ENCODE peak calls at places on chromosomes 4 and X, in eight cellular contexts. P is activated naive CD4-positive, alpha-beta T cell treated with anti-CD3 and anti-CD28 coated beads for 36 hours; I is NCI-H2081; K is WERI-Rb-1; S is neural progenitor cell; R is foreskin fibroblast; C is GM03348; E is NCI-H510A treated with DMSO at 0.1 percent for 48 hours. X is an unnamed sample.

GRCh38 chr4:5451243-5451642 is 257.1 kb downstream of the EVC2 start:
- DNase-seq in E (no peak), P (no peak), S (no peak), I (no peak), C (no peak), K (no peak), R (no peak), X (no peak)

GRCh38 chrX:39903343-39903742 is 194.4 kb downstream of the BCOR start:
- DNase-seq in K (no peak), E (no peak), I (no peak), C (peak), S (no peak), R (peak), P (no peak), X (no peak)

GRCh38 chrX:130097507-130098201 is 12.6 kb downstream of the ELF4 start:
- DNase-seq in P (peak), S (no peak), E (peak), C (no peak), K (peak), I (no peak), R (no peak), X (peak)

GRCh38 chr4:76905521-76905920 is 7.6 kb upstream of the SOWAHB start:
- DNase-seq in S (no peak), I (no peak), C (peak), P (no peak), R (peak), K (no peak), E (no peak), X (no peak)

GRCh38 chrX:115894087-115894486 is 276.5 kb upstream of the AGTR2 start:
- DNase-seq in E (peak), I (peak), S (peak), C (no peak), P (no peak), K (peak), R (no peak), X (peak)

GRCh38 chr4:124955476-124955875 is 242.9 kb upstream of the ANKRD50 start:
- DNase-seq in C (no peak), I (no peak), R (no peak), S (no peak), E (no peak), K (no peak), P (no peak), X (no peak)

GRCh38 chrX:110563276-110563675 is 204.6 kb downstream of the RTL9 start:
- DNase-seq in C (peak), I (no peak), K (no peak), R (peak), S (no peak), E (no peak), P (no peak), X (no peak)

GRCh38 chr4:15778742-15779231 is 659 bp downstream of the CD38 start:
- DNase-seq in I (peak), K (no peak), C (peak), P (peak), S (no peak), E (no peak), R (peak), X (no peak)

GRCh38 chrX:108270280-108270679 is 167.9 kb downstream of the COL4A6 start:
- DNase-seq in K (no peak), I (no peak), R (no peak), E (peak), S (no peak), C (no peak), P (no peak), X (peak)

GRCh38 chr4:97235516-97235915 is 907.8 kb downstream of the STPG2 start:
- DNase-seq in P (no peak), K (no peak), C (no peak), E (no peak), S (peak), R (no peak), I (peak), X (no peak)

GRCh38 chr4:39568805-39569204 is 41.6 kb upstream of the UGDH start:
- DNase-seq in S (no peak), I (no peak), E (no peak), K (no peak), C (no peak), P (no peak), R (no peak), X (no peak)

GRCh38 chr4:17956245-17956644 is 65.3 kb downstream of the LCORL start:
- DNase-seq in R (no peak), S (no peak), P (no peak), E (no peak), I (no peak), K (no peak), C (no peak), X (no peak)

GRCh38 chr4:15651682-15652081 is 3.5 kb downstream of the FBXL5 start:
- DNase-seq in S (no peak), K (no peak), C (no peak), R (no peak), I (no peak), P (no peak), E (no peak), X (no peak)

GRCh38 chr4:104015680-104016079 is 295.9 kb upstream of the TACR3 start:
- DNase-seq in I (no peak), K (peak), C (no peak), R (no peak), S (peak), P (peak), E (peak), X (peak)

GRCh38 chr4:46258436-46258835 is 131.5 kb downstream of the GABRA2 start:
- DNase-seq in I (no peak), P (no peak), R (no peak), E (no peak), K (no peak), S (no peak), C (no peak), X (no peak)

GRCh38 chrX:1466971-1467561 is 14.4 kb upstream of the ASMTL start:
- DNase-seq in E (no peak), P (peak), R (no peak), S (no peak), C (no peak), I (no peak), K (no peak), X (no peak)

GRCh38 chr4:146330392-146330791 is 116.1 kb downstream of the REELD1 start:
- DNase-seq in S (no peak), C (peak), E (no peak), K (no peak), I (no peak), R (no peak), P (no peak), X (no peak)

GRCh38 chrX:103344606-103345005 is 11.7 kb upstream of the TCEAL9 start:
- DNase-seq in C (no peak), S (no peak), K (no peak), P (no peak), I (no peak), R (no peak), E (no peak), X (no peak)

GRCh38 chrX:41677661-41678060 is 11.1 kb upstream of the GPR34 start:
- DNase-seq in S (no peak), K (no peak), C (peak), P (no peak), E (no peak), I (no peak), R (no peak), X (no peak)

X was measured in NCI-H526 treated with DMSO at 0.1 percent for 48 hours.